ENCODE peak calls at places on chromosomes 16 and 17, in eight cellular contexts. J is SK-N-SH, M is A549, D is K562, B is GM23338, G is Panc1, I is HepG2, E is GM12878. C is an unnamed sample.

GRCh38 chr17:31318298-31319190 is 2.9 kb downstream of the EVI2A start:
- DNase-seq in M (no peak), D (no peak), B (peak), J (no peak), G (no peak), E (peak), I (no peak), C (peak)

GRCh38 chr16:31083081-31083480 is 5.7 kb downstream of the PRSS53 start:
- DNase-seq in I (no peak), J (no peak), M (no peak), D (peak), E (no peak), G (no peak), B (no peak), C (no peak)

GRCh38 chr16:85733839-85734170 is 17.1 kb downstream of the C16orf74 start:
- DNase-seq in D (peak), J (peak), M (peak), I (no peak), E (no peak), B (peak), G (no peak), C (peak)

GRCh38 chr16:2532494-2533141 is 1.4 kb upstream of the CEMP1 start:
- DNase-seq in I (peak), B (peak), E (peak), G (no peak), M (no peak), J (peak), D (peak), C (peak)

GRCh38 chr16:85752511-85753420 is 1.9 kb upstream of the C16orf74 start:
- DNase-seq in M (no peak), I (peak), G (no peak), J (peak), D (peak), B (peak), E (no peak), C (no peak)

GRCh38 chr17:10649602-10650001 is 7.5 kb downstream of the MYH3 start:
- DNase-seq in J (no peak), D (no peak), I (no peak), M (no peak), E (no peak), G (no peak), B (no peak), C (no peak)

GRCh38 chr16:58639836-58640235 is 10.2 kb upstream of the CNOT1 start:
- DNase-seq in J (no peak), E (no peak), I (no peak), B (no peak), D (no peak), M (no peak), G (no peak), C (no peak)

GRCh38 chr16:7938175-7938574 is 605.5 kb downstream of the RBFOX1 start:
- DNase-seq in J (no peak), M (no peak), B (no peak), G (no peak), E (no peak), D (no peak), I (no peak), C (no peak)

GRCh38 chr16:57623251-57624043 is 5.0 kb upstream of the ADGRG1 start:
- DNase-seq in M (peak), B (peak), J (no peak), E (no peak), I (peak), D (peak), G (no peak), C (no peak)

GRCh38 chr17:13822671-13823070 is 220.9 kb upstream of the HS3ST3A1 start:
- DNase-seq in E (no peak), J (peak), D (no peak), B (no peak), I (no peak), M (no peak), G (no peak), C (no peak)

GRCh38 chr16:3017806-3018506 is at the start of gene CLDN6:
- DNase-seq in I (no peak), E (no peak), B (peak), J (peak), M (no peak), D (peak), G (no peak), C (no peak)

GRCh38 chr17:48613862-48614694 is 1.0 kb downstream of the HOXB8 start:
- DNase-seq in G (no peak), I (no peak), E (no peak), D (no peak), B (peak), J (no peak), M (peak), C (no peak)

GRCh38 chr16:56246051-56246817 is 54.9 kb downstream of the GNAO1 start:
- DNase-seq in D (no peak), B (peak), G (peak), I (peak), E (no peak), J (peak), M (peak), C (no peak)

GRCh38 chr16:13898233-13898632 is 21.7 kb upstream of the ERCC4 start:
- DNase-seq in G (no peak), J (no peak), I (no peak), D (no peak), M (no peak), B (no peak), E (no peak), C (no peak)

GRCh38 chr17:45060382-45060823 is 714 bp upstream of the NMT1 start:
- DNase-seq in G (no peak), E (no peak), M (no peak), I (no peak), B (no peak), J (no peak), D (no peak), C (no peak)

GRCh38 chr16:75471723-75472634 is 7.5 kb upstream of the TMEM170A start:
- DNase-seq in I (peak), B (peak), J (peak), M (peak), E (no peak), G (peak), D (peak), C (peak)

GRCh38 chr17:64448665-64449512 is at the start of gene MILR1:
- DNase-seq in E (peak), D (peak), B (no peak), J (no peak), M (peak), I (no peak), G (no peak), C (peak)

GRCh38 chr17:58332720-58333395 is 4.3 kb upstream of the TSPOAP1 start:
- DNase-seq in B (no peak), E (no peak), I (no peak), M (no peak), G (no peak), J (peak), D (no peak), C (peak)

GRCh38 chr17:27407916-27408846 is 48.1 kb upstream of the KSR1 start:
- DNase-seq in I (peak), B (no peak), E (no peak), G (no peak), M (peak), D (no peak), J (no peak), C (no peak)

GRCh38 chr17:1137465-1137894 is 42.3 kb downstream of the ABR start:
- DNase-seq in G (peak), M (peak), I (peak), J (no peak), E (no peak), D (peak), B (peak), C (no peak)

GRCh38 chr16:85398688-85399582 is 214.2 kb upstream of the GSE1 start:
- DNase-seq in B (no peak), E (no peak), I (no peak), G (no peak), J (no peak), M (no peak), D (no peak), C (no peak)

GRCh38 chr17:76493505-76494167 is 7.6 kb downstream of the RHBDF2 start:
- DNase-seq in I (no peak), B (no peak), J (no peak), M (no peak), D (no peak), E (no peak), G (no peak), C (no peak)

GRCh38 chr17:46072998-46073397 is 73.9 kb downstream of the STH start:
- DNase-seq in E (no peak), G (no peak), B (peak), D (no peak), J (no peak), M (peak), I (peak), C (no peak)

GRCh38 chr17:1786708-1787107 is 24.8 kb downstream of the SERPINF1 start:
- DNase-seq in J (no peak), M (no peak), B (no peak), I (no peak), D (no peak), E (no peak), G (no peak), C (no peak)

GRCh38 chr17:17609121-17609520 is 17.6 kb upstream of the PEMT start:
- DNase-seq in J (no peak), I (no peak), M (peak), G (no peak), D (no peak), B (peak), E (no peak), C (no peak)

GRCh38 chr17:31593806-31594205 is 202.3 kb downstream of the RAB11FIP4 start:
- DNase-seq in G (no peak), B (no peak), M (no peak), J (no peak), E (no peak), I (no peak), D (no peak), C (no peak)

GRCh38 chr17:81977211-81978091 is at the start of gene ASPSCR1:
- DNase-seq in M (peak), I (peak), D (peak), J (peak), B (peak), E (peak), G (peak), C (peak)

GRCh38 chr17:80847506-80848230 is 144.0 kb upstream of the CHMP6 start:
- DNase-seq in G (no peak), D (peak), M (no peak), J (no peak), B (no peak), I (no peak), E (no peak), C (no peak)

GRCh38 chr17:80845121-80845862 is 146.3 kb upstream of the CHMP6 start:
- DNase-seq in E (no peak), G (no peak), J (no peak), I (no peak), B (no peak), M (no peak), D (no peak), C (no peak)

GRCh38 chr17:80844418-80844990 is 147.1 kb upstream of the CHMP6 start:
- DNase-seq in G (no peak), I (no peak), E (no peak), M (no peak), J (no peak), B (no peak), D (no peak), C (no peak)

GRCh38 chr17:80846932-80847331 is 144.7 kb upstream of the CHMP6 start:
- DNase-seq in D (no peak), J (no peak), B (no peak), M (no peak), G (no peak), E (no peak), I (no peak), C (no peak)

DNA sequence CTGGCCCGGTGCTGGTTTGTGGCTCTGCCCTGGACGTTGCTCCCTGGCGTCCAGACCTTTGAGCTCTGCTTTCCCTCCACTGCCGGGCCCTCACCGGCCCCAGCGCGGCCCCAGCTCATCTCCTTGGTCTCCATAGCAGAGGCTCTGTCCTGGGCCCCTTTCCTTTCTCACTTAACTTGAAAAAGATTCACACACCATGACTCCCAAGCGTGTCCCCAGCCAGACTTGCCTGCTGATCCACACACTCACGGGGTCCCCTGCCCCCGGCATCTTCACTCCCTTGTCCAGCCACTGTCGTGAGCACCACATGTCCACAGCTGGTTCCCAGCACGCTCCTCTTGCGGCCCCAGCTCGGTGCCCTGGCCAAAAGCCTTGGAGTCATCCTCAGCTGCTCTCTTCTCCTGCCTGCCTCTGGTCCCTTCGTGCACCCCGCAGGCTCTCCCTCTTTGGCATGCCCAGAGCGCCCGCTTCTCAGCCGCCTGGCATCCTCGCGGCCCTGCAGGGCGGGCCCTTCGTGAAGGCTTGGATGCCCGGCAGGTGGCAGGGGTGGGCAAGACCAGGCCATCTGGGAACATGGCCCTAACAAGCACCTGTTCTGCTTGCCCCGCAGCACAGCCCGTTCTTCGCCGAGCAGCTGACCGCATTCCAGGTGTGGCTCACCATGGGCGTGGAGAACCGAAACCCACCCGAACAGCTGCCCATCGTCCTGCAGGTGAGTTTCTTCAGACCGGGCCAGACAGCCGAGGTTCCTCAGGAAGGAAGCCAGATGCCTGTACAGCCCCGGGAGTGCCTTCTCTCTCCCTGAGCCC is 145.6 kb upstream of the CHMP6 start:
- DNase-seq in I (no peak), B (no peak), G (no peak), J (no peak), E (no peak), D (no peak), M (no peak), C (no peak)
- TF ChIP-seq CTCF in I (no peak), B (no peak), G (no peak), J (no peak), E (peak), D (no peak), M (no peak), C (no peak)

DNA sequence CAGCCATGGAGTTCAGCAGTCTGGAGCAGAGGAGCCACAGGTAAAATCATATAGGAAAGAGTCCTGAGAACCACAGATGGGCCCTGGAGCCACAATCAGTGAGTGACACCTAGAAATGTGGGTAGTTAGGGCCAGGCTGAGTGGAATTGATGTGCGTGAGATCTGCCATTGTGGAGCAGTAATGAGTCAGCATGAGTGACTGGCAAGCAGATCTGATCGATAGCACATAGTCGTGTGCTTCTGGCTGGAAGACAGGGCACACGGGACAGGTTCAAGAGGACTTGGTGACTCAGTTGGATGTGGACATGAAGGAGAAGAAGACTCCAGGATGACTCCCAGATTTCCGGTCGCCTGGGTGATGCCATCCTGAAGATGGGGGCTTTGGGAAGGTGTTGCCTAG is 12.3 kb downstream of the ADORA2B start:
- DNase-seq in B (no peak), I (no peak), D (peak), J (no peak), G (no peak), M (no peak), E (no peak), C (no peak)
- H3K4me3 ChIP-seq in B (no peak), I (no peak), D (no peak), J (no peak), G (peak), M (no peak), E (no peak), C (no peak)

DNA sequence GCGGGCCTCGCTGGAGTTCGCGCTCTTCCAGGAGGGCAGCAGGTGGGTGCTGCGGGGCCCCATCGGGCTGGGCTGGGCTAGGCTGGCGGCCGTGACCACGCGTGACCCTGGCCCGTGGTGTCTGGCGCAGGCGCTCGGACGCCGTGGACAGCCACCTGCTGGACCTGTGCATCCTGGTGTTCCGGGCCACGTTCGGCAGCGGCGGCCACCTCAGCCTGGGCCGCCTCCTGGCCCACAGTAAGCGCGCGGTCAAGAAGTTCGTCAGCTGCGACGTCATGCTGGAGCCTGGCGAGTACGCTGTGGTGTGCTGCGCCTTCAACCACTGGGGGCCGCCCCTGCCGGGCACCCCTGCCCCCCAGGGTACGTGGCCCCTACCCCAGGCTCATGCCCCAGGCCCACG is 8.0 kb upstream of the PRR35 start:
- DNase-seq in D (no peak), B (no peak), E (no peak), M (no peak), G (no peak), J (no peak), I (no peak), C (no peak)
- TF ChIP-seq REST in D (no peak), B (no peak), E (no peak), M (no peak), G (no peak), J (no peak), I (no peak), C (no peak)

GRCh38 chr17:32962320-32962707 is 29.3 kb upstream of the SPACA3 start:
- DNase-seq in M (no peak), J (no peak), G (no peak), D (no peak), E (no peak), B (no peak), I (no peak), C (no peak)
- TF ChIP-seq CTCF in M (no peak), J (no peak), G (no peak), D (no peak), E (no peak), B (no peak), I (no peak), C (no peak)

GRCh38 chr17:8798176-8799000 is 777 bp downstream of the MFSD6L start:
- DNase-seq in I (no peak), E (no peak), M (no peak), B (peak), G (no peak), J (no peak), D (no peak), C (no peak)
- H3K4me3 ChIP-seq in I (no peak), E (no peak), M (no peak), B (peak), G (no peak), J (no peak), D (no peak), C (no peak)

C was measured in HL-60.